ENCODE peak calls at places on chromosome 7, in eight cellular contexts. X is IMR-90, K is fibroblast of lung, C is PC-3, B is neuronal stem cell, U is GM23248, O is neural progenitor cell, F is trophoblast cell. Z is an unnamed sample. For H3K4me1, the result is how much of the 10 kb centered on the place peaks cover.

GRCh38 chr7:64643567-64643966 is 22.4 kb upstream of the ZNF107 start:
- DNase-seq in O (no peak), X (no peak), U (no peak), F (no peak), B (no peak), K (no peak), C (no peak), Z (no peak)

GRCh38 chr7:29866490-29866930 is 60.2 kb downstream of the WIPF3 start:
- DNase-seq in B (no peak), U (peak), X (peak), O (no peak), F (no peak), C (no peak), K (peak), Z (peak)

GRCh38 chr7:77800158-77800557 is 1.6 kb downstream of the PHTF2 start:
- DNase-seq in F (no peak), C (no peak), U (peak), B (no peak), X (peak), K (no peak), O (no peak), Z (peak)

GRCh38 chr7:17680943-17681351 is 259.3 kb downstream of the SNX13 start:
- DNase-seq in K (peak), O (peak), X (peak), C (peak), F (peak), B (no peak), U (peak), Z (no peak)

GRCh38 chr7:81007053-81007452 is 88.2 kb upstream of the SEMA3C start:
- DNase-seq in O (no peak), K (no peak), B (no peak), C (no peak), F (no peak), X (no peak), U (peak), Z (peak)

GRCh38 chr7:37516610-37517108 is 68.0 kb upstream of the ELMO1 start:
- DNase-seq in O (no peak), K (no peak), U (no peak), B (no peak), F (peak), X (no peak), C (no peak), Z (no peak)

GRCh38 chr7:28207486-28208158 is 27.0 kb upstream of the JAZF1 start:
- DNase-seq in K (no peak), B (no peak), F (no peak), C (peak), O (no peak), U (peak), X (no peak), Z (peak)

GRCh38 chr7:157284229-157285014 is 52.4 kb upstream of the DNAJB6 start:
- DNase-seq in X (no peak), C (no peak), B (no peak), F (no peak), O (no peak), U (no peak), K (no peak), Z (no peak)

GRCh38 chr7:13240349-13240748 is 552.9 kb downstream of the ARL4A start:
- DNase-seq in K (peak), B (no peak), O (no peak), F (peak), X (peak), C (peak), U (peak), Z (peak)

GRCh38 chr7:37211097-37211496 is 237.6 kb downstream of the ELMO1 start:
- DNase-seq in X (peak), U (peak), O (no peak), F (no peak), B (no peak), K (peak), C (no peak), Z (peak)

GRCh38 chr7:117818241-117818640 is 55.0 kb downstream of the CTTNBP2 start:
- DNase-seq in U (no peak), B (no peak), X (no peak), K (no peak), O (no peak), F (no peak), C (no peak), Z (no peak)

GRCh38 chr7:131328387-131329175 is 905 bp downstream of the MKLN1 start:
- DNase-seq in O (no peak), U (peak), F (peak), K (peak), B (no peak), C (peak), X (peak), Z (peak)

GRCh38 chr7:30241767-30242166 is 42.6 kb upstream of the ZNRF2 start:
- DNase-seq in O (no peak), C (peak), X (no peak), K (no peak), F (peak), B (no peak), U (peak), Z (peak)

GRCh38 chr7:30206942-30207341 is 72.2 kb downstream of the MTURN start:
- DNase-seq in X (no peak), C (no peak), U (no peak), F (no peak), K (no peak), B (no peak), O (no peak), Z (peak)

GRCh38 chr7:4797858-4798705 is 22.7 kb downstream of the AP5Z1 start:
- DNase-seq in U (peak), B (peak), K (peak), X (peak), O (peak), F (peak), C (peak), Z (no peak)

GRCh38 chr7:140156460-140157080 is 20.2 kb downstream of the KDM7A start:
- DNase-seq in F (no peak), B (no peak), K (no peak), X (no peak), O (no peak), C (no peak), U (no peak), Z (no peak)

GRCh38 chr7:16795624-16796023 is 9.2 kb downstream of the AGR2 start:
- DNase-seq in U (no peak), K (no peak), O (no peak), F (no peak), B (no peak), X (no peak), C (no peak), Z (no peak)

GRCh38 chr7:118060692-118061091 is 123.3 kb upstream of the LSM8 start:
- DNase-seq in C (no peak), B (no peak), F (no peak), X (no peak), U (no peak), K (no peak), O (no peak), Z (no peak)

GRCh38 chr7:65301007-65301406 is 72.6 kb upstream of the ZNF92 start:
- DNase-seq in B (no peak), X (no peak), F (no peak), C (no peak), O (no peak), U (no peak), K (no peak), Z (no peak)

GRCh38 chr7:151013728-151014497 is 10.4 kb downstream of the ATG9B start:
- DNase-seq in C (peak), F (peak), O (peak), U (peak), X (peak), B (peak), K (peak), Z (peak)

GRCh38 chr7:34939175-34939574 is 98.1 kb downstream of the DPY19L1 start:
- DNase-seq in C (peak), O (no peak), F (no peak), B (no peak), K (peak), X (peak), U (peak), Z (peak)

GRCh38 chr7:99772565-99772964 is 11.4 kb downstream of the CYP3A4 start:
- DNase-seq in O (no peak), X (no peak), C (no peak), K (no peak), B (no peak), F (no peak), U (no peak), Z (no peak)

GRCh38 chr7:2757904-2758672 is 70.1 kb downstream of the AMZ1 start:
- DNase-seq in U (peak), F (peak), X (peak), O (no peak), B (no peak), C (peak), K (peak), Z (peak)

GRCh38 chr7:106504207-106504606 is 156.8 kb downstream of the CCDC71L start:
- DNase-seq in C (no peak), B (no peak), K (no peak), X (no peak), O (no peak), F (no peak), U (no peak), Z (no peak)

GRCh38 chr7:149727053-149727452 is 46.3 kb downstream of the ZNF467 start:
- DNase-seq in F (no peak), U (no peak), O (no peak), B (no peak), C (no peak), X (no peak), K (no peak), Z (no peak)

GRCh38 chr7:115015619-115016018 is 93.7 kb downstream of the MDFIC start:
- DNase-seq in C (no peak), O (no peak), X (peak), B (no peak), K (peak), F (peak), U (peak), Z (peak)

GRCh38 chr7:148701414-148701813 is 2.7 kb downstream of the CUL1 start:
- DNase-seq in X (peak), F (no peak), B (no peak), K (peak), O (no peak), C (no peak), U (peak), Z (no peak)
- H3K4me1 ChIP-seq in X (under half), F (under half), B (under half), K (under half), O (half or more), C (under half), U (under half), Z (under half)

GRCh38 chr7:70599446-70600190 is 532.3 kb upstream of the GALNT17 start:
- DNase-seq in X (no peak), O (no peak), U (no peak), F (no peak), C (no peak), B (no peak), K (no peak), Z (no peak)
- H3K4me2 ChIP-seq in X (no peak), O (no peak), U (no peak), F (no peak), C (no peak), B (no peak), K (no peak), Z (no peak)

GRCh38 chr7:107996072-107996824 is 6.7 kb downstream of the LAMB1 start:
- DNase-seq in X (peak), U (peak), B (no peak), F (no peak), C (peak), O (peak), K (peak), Z (peak)
- H3K9ac ChIP-seq in X (peak), U (peak), B (no peak), F (no peak), C (peak), O (no peak), K (no peak), Z (peak)

GRCh38 chr7:101747058-101747617 is 70.3 kb upstream of the CUX1 start:
- DNase-seq in K (no peak), B (no peak), X (no peak), F (no peak), U (no peak), C (no peak), O (no peak), Z (no peak)

GRCh38 chr7:101743995-101744360 is 73.4 kb upstream of the CUX1 start:
- DNase-seq in B (peak), F (peak), O (peak), U (no peak), C (no peak), X (no peak), K (no peak), Z (no peak)

GRCh38 chr7:101746311-101746710 is 71.1 kb upstream of the CUX1 start:
- DNase-seq in X (no peak), K (no peak), B (no peak), C (no peak), U (no peak), O (no peak), F (no peak), Z (no peak)

GRCh38 chr7:101743241-101743994 is 74.0 kb upstream of the CUX1 start:
- DNase-seq in C (peak), F (peak), O (peak), X (peak), K (peak), U (peak), B (peak), Z (peak)

DNA sequence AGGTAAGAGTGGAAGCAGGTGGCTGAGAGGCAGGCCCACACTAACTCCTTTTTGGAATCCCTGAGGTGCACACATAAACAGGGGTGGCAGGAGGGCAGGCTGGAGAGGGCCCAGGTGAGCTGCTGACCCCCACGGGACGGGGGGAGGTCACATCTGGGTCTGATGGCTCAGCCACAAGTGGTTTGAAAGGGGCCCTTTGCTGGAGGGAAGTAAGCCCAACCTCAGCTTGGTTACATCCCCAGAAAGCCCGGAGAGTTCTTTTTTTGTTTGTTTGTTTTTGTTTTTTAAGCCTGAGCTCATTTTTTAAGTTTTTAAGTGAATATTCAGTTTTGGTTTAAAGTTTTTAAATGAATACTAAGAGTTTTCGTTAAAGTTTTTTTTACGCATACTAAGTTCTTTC is 72.8 kb upstream of the CUX1 start:
- DNase-seq in U (no peak), O (no peak), B (no peak), F (no peak), C (no peak), K (no peak), X (no peak), Z (no peak)
- H3K4me1 ChIP-seq in U (under half), O (under half), B (under half), F (under half), C (under half), K (under half), X (under half), Z (under half)

GRCh38 chr7:24702674-24703235 is 54.5 kb downstream of the GSDME start:
- DNase-seq in U (peak), O (no peak), K (no peak), X (peak), F (no peak), B (no peak), C (no peak), Z (peak)
- H3K4me2 ChIP-seq in U (no peak), O (no peak), K (peak), X (peak), F (no peak), B (no peak), C (no peak), Z (no peak)

GRCh38 chr7:32887395-32887794 is 4.2 kb downstream of the KBTBD2 start:
- DNase-seq in F (no peak), K (no peak), U (no peak), C (no peak), B (no peak), O (no peak), X (no peak), Z (no peak)
- H3K9ac ChIP-seq in F (no peak), K (no peak), U (no peak), C (no peak), B (no peak), O (no peak), X (no peak), Z (no peak)

GRCh38 chr7:74269757-74270277 is 15.6 kb upstream of the RFC2 start:
- DNase-seq in C (peak), B (peak), K (peak), U (peak), O (peak), X (peak), F (peak), Z (peak)
- H3K4me1 ChIP-seq in C (under half), B (under half), K (under half), U (under half), O (under half), X (under half), F (under half), Z (under half)

DNA sequence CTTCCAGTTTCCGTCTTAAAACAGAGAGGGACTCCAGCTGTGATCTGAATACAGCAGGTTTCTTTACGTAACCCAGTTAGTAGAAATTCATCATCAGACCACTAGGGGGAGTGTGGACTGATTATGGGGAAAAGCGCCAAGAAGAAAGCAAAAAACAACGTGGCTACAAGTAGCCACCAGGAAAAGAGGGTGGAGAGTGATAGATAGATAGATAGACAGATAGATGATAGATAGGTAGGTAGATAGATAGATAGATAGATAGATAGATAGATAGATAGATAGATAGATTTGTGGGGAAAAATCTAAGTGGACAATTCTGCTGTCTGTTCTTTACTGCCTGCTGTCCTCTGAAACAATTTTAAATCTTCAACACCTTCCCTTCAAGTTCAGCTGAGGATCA is 12.7 kb upstream of the AKR1B10 start:
- DNase-seq in X (peak), O (peak), U (peak), B (peak), C (peak), F (peak), K (peak), Z (peak)
- H3K4me2 ChIP-seq in X (no peak), O (no peak), U (no peak), B (no peak), C (peak), F (no peak), K (no peak), Z (no peak)

Z was measured in astrocyte.